ENCODE peak calls at places on chromosomes 4 and X, in four cellular contexts. M is stomach, P is dorsolateral prefrontal cortex, U is vagina. E is an unnamed sample.

GRCh38 chrX:66074920-66075879 is 35.3 kb upstream of the VSIG4 start:
- DNase-seq in M (no peak), P (no peak), U (no peak), E (no peak)

GRCh38 chrX:134377537-134377936 is 82.4 kb upstream of the HPRT1 start:
- DNase-seq in M (no peak), P (no peak), U (no peak), E (peak; percentile 46)

GRCh38 chr4:89829470-89830138 is 7.4 kb downstream of the SNCA start:
- DNase-seq in M (no peak), P (peak; percentile 57), U (no peak), E (no peak)

GRCh38 chrX:88425739-88426138 is 321.3 kb upstream of the CPXCR1 start:
- DNase-seq in M (no peak), P (no peak), U (no peak), E (no peak)

GRCh38 chr4:138113819-138114415 is 128.2 kb downstream of the SLC7A11 start:
- DNase-seq in M (no peak), P (no peak), U (no peak), E (peak; percentile 28)

GRCh38 chr4:24032371-24032989 is 142.6 kb upstream of the PPARGC1A start:
- DNase-seq in M (peak; percentile 35), P (no peak), U (no peak), E (peak; percentile 21)

GRCh38 chr4:174746710-174747109 is 82.3 kb downstream of the GLRA3 start:
- DNase-seq in M (no peak), P (no peak), U (no peak), E (no peak)

GRCh38 chr4:1244081-1244977 is 4.6 kb downstream of the CTBP1 start:
- DNase-seq in M (no peak), P (peak; percentile 36), U (no peak), E (no peak)

GRCh38 chr4:130422255-130422654 is 1326.3 kb downstream of the C4orf33 start:
- DNase-seq in M (no peak), P (no peak), U (no peak), E (no peak)

GRCh38 chr4:130419576-130419975 is 1323.6 kb downstream of the C4orf33 start:
- DNase-seq in M (no peak), P (no peak), U (no peak), E (no peak)

GRCh38 chr4:130424211-130424610 is 1328.3 kb downstream of the C4orf33 start:
- DNase-seq in M (no peak), P (no peak), U (no peak), E (no peak)
- H3K4me3 ChIP-seq in M (no peak overlapping the region), P (no peak overlapping the region), U (no peak overlapping the region), E (no peak overlapping the region)

DNA sequence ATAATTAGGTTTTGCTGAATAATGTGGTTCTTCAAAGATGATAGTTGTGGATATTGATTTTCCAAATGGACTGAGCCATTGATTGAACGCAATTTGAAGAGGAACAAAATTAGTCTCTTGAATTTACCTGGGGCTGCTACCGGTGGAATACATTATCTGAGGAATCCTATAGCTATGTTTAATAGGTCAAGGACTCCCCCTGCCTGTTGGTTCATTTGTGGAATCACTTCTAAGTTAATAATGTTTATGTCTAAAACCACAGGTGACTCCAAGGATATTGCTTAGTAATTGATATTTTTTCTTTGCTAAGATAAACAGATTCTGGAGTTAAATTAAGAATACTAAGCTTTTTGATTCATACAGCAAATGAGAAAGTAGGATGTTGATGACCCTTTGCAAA is 576.0 kb upstream of the PABPC4L start:
- DNase-seq in M (no peak), P (no peak), U (no peak), E (no peak)
- TF ChIP-seq CTCF in M (no peak), P (no peak), U (no peak), E (no peak)

GRCh38 chrX:71911023-71911730 is 532 bp downstream of the NHSL2 start:
- DNase-seq in M (no peak), P (no peak), U (no peak), E (no peak)
- H3K4me3 ChIP-seq in M (peak overlapping the region; percentile 46), P (peak overlapping the region; percentile 24), U (peak overlapping the region; percentile 41), E (peak overlapping the region; percentile 50)

GRCh38 chr4:53654300-53654758 is 63.0 kb upstream of the LNX1 start:
- DNase-seq in M (peak; percentile 54), P (no peak), U (no peak), E (no peak)

GRCh38 chr4:53659112-53659511 is 67.8 kb upstream of the LNX1 start:
- DNase-seq in M (no peak), P (no peak), U (no peak), E (no peak)

GRCh38 chr4:53658029-53658428 is 66.7 kb upstream of the LNX1 start:
- DNase-seq in M (no peak), P (no peak), U (no peak), E (no peak)

GRCh38 chr4:53653484-53654053 is 62.3 kb upstream of the LNX1 start:
- DNase-seq in M (peak; percentile 82), P (no peak), U (no peak), E (peak; percentile 42)

DNA sequence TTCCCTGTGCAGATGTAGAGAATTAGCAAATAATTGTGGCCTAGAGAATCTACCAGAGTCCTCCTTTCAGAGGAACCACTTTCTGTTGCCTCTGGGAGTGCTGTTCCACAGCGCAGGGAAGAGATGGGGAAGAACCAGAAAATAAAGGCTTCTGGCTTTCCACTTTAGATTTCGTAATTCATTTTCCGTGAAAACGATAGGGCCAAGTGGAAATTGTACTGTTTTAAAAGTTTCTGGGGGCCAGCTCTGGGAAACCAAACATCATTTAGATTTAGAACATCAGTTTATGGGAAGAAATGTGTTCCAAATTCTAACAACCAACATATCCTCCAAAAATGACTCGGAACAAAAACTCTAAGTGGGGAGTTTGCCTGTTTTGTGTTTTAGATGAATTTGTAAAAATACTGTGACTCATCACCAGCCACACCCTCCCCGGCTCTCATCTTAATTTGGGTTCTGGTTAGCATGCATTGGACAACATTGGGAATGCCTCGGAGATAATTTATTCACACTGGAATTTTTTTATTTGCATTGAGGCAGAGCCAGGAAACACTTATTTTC is 65.2 kb upstream of the LNX1 start:
- DNase-seq in M (no peak), P (no peak), U (no peak), E (peak; percentile 83)
- TF ChIP-seq CTCF in M (no peak), P (no peak), U (no peak), E (peak; percentile 79)

GRCh38 chrX:19059063-19059462 is 63.2 kb downstream of the ADGRG2 start:
- DNase-seq in M (no peak), P (no peak), U (no peak), E (no peak)

GRCh38 chrX:19063030-19063429 is 59.2 kb downstream of the ADGRG2 start:
- DNase-seq in M (no peak), P (no peak), U (no peak), E (no peak)

GRCh38 chrX:19065535-19065934 is 56.7 kb downstream of the ADGRG2 start:
- DNase-seq in M (no peak), P (no peak), U (no peak), E (no peak)

GRCh38 chrX:19064175-19064574 is 58.1 kb downstream of the ADGRG2 start:
- DNase-seq in M (no peak), P (no peak), U (no peak), E (peak; percentile 9)
- H3K4me3 ChIP-seq in M (no peak overlapping the region), P (no peak overlapping the region), U (no peak overlapping the region), E (no peak overlapping the region)

GRCh38 chrX:131792789-131793462 is 230.2 kb upstream of the STK26 start:
- DNase-seq in M (peak; percentile 89), P (peak; percentile 77), U (no peak), E (peak; percentile 97)
- TF ChIP-seq CTCF in M (no peak), P (no peak), U (peak; percentile 27), E (peak; percentile 49)

DNA sequence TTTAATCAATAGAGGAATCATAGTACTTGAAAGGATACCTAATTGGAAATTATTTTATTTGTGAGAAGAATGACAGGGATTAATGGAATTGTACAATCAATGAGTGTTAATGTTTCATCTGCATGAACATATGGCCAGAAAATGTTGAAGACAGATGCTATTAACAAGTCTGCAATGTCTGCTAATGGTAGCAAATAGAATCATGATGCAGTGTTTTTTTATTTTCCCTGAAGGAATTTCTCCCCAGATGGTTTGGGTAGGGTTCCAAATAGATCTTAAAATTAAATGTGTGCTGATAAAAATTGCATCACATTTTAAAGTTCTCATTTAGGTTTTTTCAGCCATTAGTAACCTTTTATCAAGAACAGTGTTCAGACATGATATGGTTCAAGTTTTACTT is 291.3 kb upstream of the TRAM1L1 start:
- DNase-seq in M (no peak), P (no peak), U (no peak), E (no peak)
- H3K4me3 ChIP-seq in M (no peak overlapping the region), P (no peak overlapping the region), U (no peak overlapping the region), E (no peak overlapping the region)

GRCh38 chr4:112416464-112416863 is 99.5 kb downstream of the NEUROG2 start:
- DNase-seq in M (no peak), P (no peak), U (no peak), E (no peak)

GRCh38 chr4:112422644-112423043 is 93.3 kb downstream of the NEUROG2 start:
- DNase-seq in M (no peak), P (no peak), U (no peak), E (no peak)

GRCh38 chr4:112421911-112422310 is 94.1 kb downstream of the NEUROG2 start:
- DNase-seq in M (no peak), P (no peak), U (no peak), E (no peak)

GRCh38 chr4:112423591-112423990 is 92.4 kb downstream of the NEUROG2 start:
- DNase-seq in M (no peak), P (no peak), U (no peak), E (no peak)

DNA sequence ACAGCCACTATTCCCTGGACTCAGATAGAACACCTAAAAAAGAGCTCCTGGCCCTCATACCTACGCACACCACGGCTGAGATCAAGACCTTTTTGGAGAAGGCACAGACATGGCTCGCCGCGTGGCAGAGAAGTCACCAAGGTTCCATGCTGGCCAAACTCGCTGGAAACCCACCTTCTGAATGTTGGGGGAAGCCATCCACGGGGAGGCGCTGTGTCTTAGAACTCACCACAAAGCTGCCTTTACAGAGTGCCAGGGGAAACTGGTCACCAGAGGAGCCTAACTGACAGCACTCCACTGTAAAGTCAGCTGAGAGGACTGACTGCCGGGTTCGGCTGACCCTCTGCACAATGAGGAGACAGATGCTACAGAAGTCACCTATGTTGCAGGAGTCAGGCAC is 97.9 kb downstream of the NEUROG2 start:
- DNase-seq in M (no peak), P (no peak), U (no peak), E (no peak)
- TF ChIP-seq CTCF in M (no peak), P (no peak), U (no peak), E (peak; percentile 4)

E was measured in fibroblast of villous mesenchyme.